ENCODE peak calls at places on chromosomes 13 and 19, in ten cellular contexts. One of them, this sample, is unnamed. For H3K9me3, the result is how much of the 10 kb centered on the place peaks cover.

GRCh38 chr19:16051254-16052025 is 24.9 kb upstream of the TPM4 start:
- DNase-seq in psoas muscle: no peak
- DNase-seq in breast epithelium: no peak
- DNase-seq in tibial nerve: no peak
- DNase-seq in cardiac muscle cell: peak
- DNase-seq in HCT116: peak
- DNase-seq in neuronal stem cell: no peak
- DNase-seq in mucosa of descending colon: no peak
- DNase-seq in hepatocyte: no peak
- DNase-seq in effector memory CD4-positive, alpha-beta T cell: peak
- DNase-seq in this sample: peak

GRCh38 chr19:5193192-5193591 is 147.4 kb downstream of the PTPRS start:
- DNase-seq in psoas muscle: no peak
- DNase-seq in breast epithelium: no peak
- DNase-seq in tibial nerve: no peak
- DNase-seq in cardiac muscle cell: no peak
- DNase-seq in HCT116: no peak
- DNase-seq in neuronal stem cell: peak
- DNase-seq in mucosa of descending colon: no peak
- DNase-seq in hepatocyte: no peak
- DNase-seq in effector memory CD4-positive, alpha-beta T cell: no peak
- DNase-seq in this sample: no peak

GRCh38 chr19:51161266-51161665 is 19.2 kb downstream of the SIGLEC7 start:
- DNase-seq in psoas muscle: no peak
- DNase-seq in breast epithelium: no peak
- DNase-seq in tibial nerve: no peak
- DNase-seq in cardiac muscle cell: no peak
- DNase-seq in HCT116: no peak
- DNase-seq in neuronal stem cell: no peak
- DNase-seq in mucosa of descending colon: no peak
- DNase-seq in hepatocyte: no peak
- DNase-seq in effector memory CD4-positive, alpha-beta T cell: no peak
- DNase-seq in this sample: no peak

GRCh38 chr13:62837895-62838294 is 1422.2 kb upstream of the PCDH20 start:
- DNase-seq in psoas muscle: no peak
- DNase-seq in breast epithelium: no peak
- DNase-seq in tibial nerve: no peak
- DNase-seq in cardiac muscle cell: no peak
- DNase-seq in HCT116: no peak
- DNase-seq in neuronal stem cell: no peak
- DNase-seq in mucosa of descending colon: no peak
- DNase-seq in hepatocyte: no peak
- DNase-seq in effector memory CD4-positive, alpha-beta T cell: no peak
- DNase-seq in this sample: no peak

GRCh38 chr19:6062961-6063575 is 47.2 kb downstream of the RFX2 start:
- DNase-seq in psoas muscle: no peak
- DNase-seq in breast epithelium: peak
- DNase-seq in tibial nerve: no peak
- DNase-seq in cardiac muscle cell: no peak
- DNase-seq in HCT116: no peak
- DNase-seq in neuronal stem cell: no peak
- DNase-seq in mucosa of descending colon: no peak
- DNase-seq in hepatocyte: no peak
- DNase-seq in effector memory CD4-positive, alpha-beta T cell: no peak
- DNase-seq in this sample: no peak

GRCh38 chr19:15118789-15119494 is 11.7 kb downstream of the SYDE1 start:
- DNase-seq in psoas muscle: no peak
- DNase-seq in breast epithelium: no peak
- DNase-seq in tibial nerve: no peak
- DNase-seq in cardiac muscle cell: no peak
- DNase-seq in HCT116: no peak
- DNase-seq in neuronal stem cell: no peak
- DNase-seq in mucosa of descending colon: no peak
- DNase-seq in hepatocyte: no peak
- DNase-seq in effector memory CD4-positive, alpha-beta T cell: no peak
- DNase-seq in this sample: no peak

GRCh38 chr19:57903298-57904174 is 12.9 kb downstream of the ZNF417 start:
- DNase-seq in psoas muscle: no peak
- DNase-seq in breast epithelium: no peak
- DNase-seq in tibial nerve: no peak
- DNase-seq in cardiac muscle cell: peak
- DNase-seq in HCT116: peak
- DNase-seq in neuronal stem cell: no peak
- DNase-seq in mucosa of descending colon: no peak
- DNase-seq in hepatocyte: peak
- DNase-seq in effector memory CD4-positive, alpha-beta T cell: no peak
- DNase-seq in this sample: no peak

GRCh38 chr13:48892311-48892710 is 83.4 kb upstream of the FNDC3A start:
- DNase-seq in psoas muscle: no peak
- DNase-seq in breast epithelium: no peak
- DNase-seq in tibial nerve: no peak
- DNase-seq in cardiac muscle cell: peak
- DNase-seq in HCT116: peak
- DNase-seq in neuronal stem cell: no peak
- DNase-seq in mucosa of descending colon: no peak
- DNase-seq in hepatocyte: peak
- DNase-seq in effector memory CD4-positive, alpha-beta T cell: no peak
- DNase-seq in this sample: no peak

GRCh38 chr13:64158910-64159309 is 2743.3 kb upstream of the PCDH20 start:
- DNase-seq in psoas muscle: no peak
- DNase-seq in breast epithelium: no peak
- DNase-seq in tibial nerve: no peak
- DNase-seq in cardiac muscle cell: peak
- DNase-seq in HCT116: no peak
- DNase-seq in neuronal stem cell: no peak
- DNase-seq in mucosa of descending colon: no peak
- DNase-seq in hepatocyte: no peak
- DNase-seq in effector memory CD4-positive, alpha-beta T cell: no peak
- DNase-seq in this sample: no peak

GRCh38 chr13:33277946-33278345 is 7.6 kb downstream of the STARD13 start:
- DNase-seq in psoas muscle: no peak
- DNase-seq in breast epithelium: no peak
- DNase-seq in tibial nerve: no peak
- DNase-seq in cardiac muscle cell: peak
- DNase-seq in HCT116: no peak
- DNase-seq in neuronal stem cell: no peak
- DNase-seq in mucosa of descending colon: no peak
- DNase-seq in hepatocyte: no peak
- DNase-seq in effector memory CD4-positive, alpha-beta T cell: no peak
- DNase-seq in this sample: no peak

GRCh38 chr19:41548954-41549688 is 26.8 kb upstream of the CEACAM21 start:
- DNase-seq in psoas muscle: no peak
- DNase-seq in breast epithelium: no peak
- DNase-seq in tibial nerve: no peak
- DNase-seq in cardiac muscle cell: peak
- DNase-seq in HCT116: no peak
- DNase-seq in neuronal stem cell: peak
- DNase-seq in mucosa of descending colon: no peak
- DNase-seq in hepatocyte: no peak
- DNase-seq in effector memory CD4-positive, alpha-beta T cell: peak
- DNase-seq in this sample: peak

GRCh38 chr19:1275260-1275975 is at the start of gene FAM174C:
- DNase-seq in psoas muscle: peak
- DNase-seq in breast epithelium: peak
- DNase-seq in tibial nerve: peak
- DNase-seq in cardiac muscle cell: peak
- DNase-seq in HCT116: peak
- DNase-seq in neuronal stem cell: peak
- DNase-seq in mucosa of descending colon: peak
- DNase-seq in hepatocyte: peak
- DNase-seq in effector memory CD4-positive, alpha-beta T cell: peak
- DNase-seq in this sample: peak

GRCh38 chr13:21242236-21242635 is 65.8 kb downstream of the MRPL57 start:
- DNase-seq in psoas muscle: no peak
- DNase-seq in breast epithelium: no peak
- DNase-seq in tibial nerve: no peak
- DNase-seq in cardiac muscle cell: no peak
- DNase-seq in HCT116: peak
- DNase-seq in neuronal stem cell: peak
- DNase-seq in mucosa of descending colon: no peak
- DNase-seq in hepatocyte: no peak
- DNase-seq in effector memory CD4-positive, alpha-beta T cell: no peak
- DNase-seq in this sample: no peak

GRCh38 chr13:93549326-93549855 is 322.8 kb downstream of the GPC6 start:
- DNase-seq in psoas muscle: no peak
- DNase-seq in breast epithelium: no peak
- DNase-seq in tibial nerve: no peak
- DNase-seq in cardiac muscle cell: peak
- DNase-seq in HCT116: no peak
- DNase-seq in neuronal stem cell: no peak
- DNase-seq in mucosa of descending colon: no peak
- DNase-seq in hepatocyte: no peak
- DNase-seq in effector memory CD4-positive, alpha-beta T cell: no peak
- DNase-seq in this sample: no peak

GRCh38 chr19:23698711-23699520 is 11.9 kb upstream of the ZNF675 start:
- DNase-seq in psoas muscle: no peak
- DNase-seq in breast epithelium: no peak
- DNase-seq in tibial nerve: no peak
- DNase-seq in cardiac muscle cell: no peak
- DNase-seq in HCT116: no peak
- DNase-seq in neuronal stem cell: no peak
- DNase-seq in mucosa of descending colon: no peak
- DNase-seq in hepatocyte: peak
- DNase-seq in effector memory CD4-positive, alpha-beta T cell: no peak
- DNase-seq in this sample: no peak

GRCh38 chr13:42110410-42111155 is 62.1 kb downstream of the DGKH start:
- DNase-seq in psoas muscle: no peak
- DNase-seq in breast epithelium: no peak
- DNase-seq in tibial nerve: no peak
- DNase-seq in cardiac muscle cell: peak
- DNase-seq in HCT116: peak
- DNase-seq in neuronal stem cell: peak
- DNase-seq in mucosa of descending colon: no peak
- DNase-seq in hepatocyte: peak
- DNase-seq in effector memory CD4-positive, alpha-beta T cell: no peak
- DNase-seq in this sample: no peak

GRCh38 chr19:52410276-52410675 is 12.6 kb downstream of the ZNF528 start:
- DNase-seq in psoas muscle: no peak
- DNase-seq in breast epithelium: no peak
- DNase-seq in tibial nerve: no peak
- DNase-seq in cardiac muscle cell: no peak
- DNase-seq in HCT116: no peak
- DNase-seq in neuronal stem cell: no peak
- DNase-seq in mucosa of descending colon: no peak
- DNase-seq in hepatocyte: no peak
- DNase-seq in effector memory CD4-positive, alpha-beta T cell: no peak
- DNase-seq in this sample: no peak
- H3K9me3 ChIP-seq in psoas muscle: half or more
- H3K9me3 ChIP-seq in breast epithelium: half or more
- H3K9me3 ChIP-seq in tibial nerve: half or more
- H3K9me3 ChIP-seq in cardiac muscle cell: under half
- H3K9me3 ChIP-seq in HCT116: under half
- H3K9me3 ChIP-seq in neuronal stem cell: under half
- H3K9me3 ChIP-seq in mucosa of descending colon: half or more
- H3K9me3 ChIP-seq in hepatocyte: under half
- H3K9me3 ChIP-seq in effector memory CD4-positive, alpha-beta T cell: under half
- H3K9me3 ChIP-seq in this sample: under half

DNA sequence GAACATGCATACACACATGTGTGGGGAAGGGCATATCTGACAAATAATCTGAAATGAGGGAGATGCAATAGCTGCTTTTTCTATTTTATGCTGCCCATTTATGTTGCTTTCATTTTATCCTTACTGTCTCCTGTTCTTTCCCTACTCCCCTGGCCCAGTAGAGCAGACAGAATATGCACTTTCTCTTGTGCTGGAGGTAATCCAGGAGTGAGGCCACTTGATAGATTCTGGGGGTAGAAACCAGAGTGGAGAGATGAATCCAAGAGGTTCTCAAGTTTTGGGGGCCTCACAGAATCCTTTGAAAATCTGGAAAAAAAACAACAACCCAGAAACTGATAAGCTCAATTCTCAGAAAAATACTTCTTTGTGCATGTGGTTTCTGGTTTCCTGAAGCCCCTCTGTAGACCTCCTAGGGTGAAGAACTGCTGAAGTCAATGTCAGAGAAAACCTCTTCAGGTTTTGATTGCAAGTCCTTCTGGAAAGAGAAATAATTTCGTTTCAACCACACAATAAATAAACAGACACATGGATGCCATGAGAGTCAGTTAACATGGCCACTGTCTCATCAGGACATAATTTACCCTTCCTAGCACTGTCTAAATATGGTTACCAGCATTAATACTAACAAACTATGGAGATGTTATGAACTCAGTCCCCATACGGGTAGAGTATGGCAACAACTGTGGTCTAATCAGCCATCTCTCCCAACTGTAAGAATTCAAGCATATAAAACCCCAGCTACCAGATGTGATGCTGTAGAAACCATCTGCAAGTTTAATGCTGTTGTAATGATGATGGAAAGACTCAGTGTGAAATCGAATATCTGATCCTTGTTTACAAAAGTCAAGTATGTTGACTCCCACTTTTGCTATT is 355.6 kb downstream of the SLC7A1 start:
- DNase-seq in psoas muscle: no peak
- DNase-seq in breast epithelium: no peak
- DNase-seq in tibial nerve: no peak
- DNase-seq in cardiac muscle cell: no peak
- DNase-seq in HCT116: no peak
- DNase-seq in neuronal stem cell: no peak
- DNase-seq in mucosa of descending colon: no peak
- DNase-seq in hepatocyte: no peak
- DNase-seq in effector memory CD4-positive, alpha-beta T cell: no peak
- DNase-seq in this sample: no peak
- H3K9me3 ChIP-seq in psoas muscle: under half
- H3K9me3 ChIP-seq in breast epithelium: under half
- H3K9me3 ChIP-seq in tibial nerve: under half
- H3K9me3 ChIP-seq in cardiac muscle cell: under half
- H3K9me3 ChIP-seq in HCT116: under half
- H3K9me3 ChIP-seq in neuronal stem cell: under half
- H3K9me3 ChIP-seq in mucosa of descending colon: under half
- H3K9me3 ChIP-seq in hepatocyte: under half
- H3K9me3 ChIP-seq in effector memory CD4-positive, alpha-beta T cell: under half
- H3K9me3 ChIP-seq in this sample: under half

GRCh38 chr13:19266979-19267378 is 85.4 kb upstream of the TUBA3C start:
- DNase-seq in psoas muscle: no peak
- DNase-seq in breast epithelium: no peak
- DNase-seq in tibial nerve: no peak
- DNase-seq in cardiac muscle cell: no peak
- DNase-seq in HCT116: no peak
- DNase-seq in neuronal stem cell: no peak
- DNase-seq in mucosa of descending colon: no peak
- DNase-seq in hepatocyte: no peak
- DNase-seq in effector memory CD4-positive, alpha-beta T cell: no peak
- DNase-seq in this sample: no peak
- H3K9me3 ChIP-seq in psoas muscle: under half
- H3K9me3 ChIP-seq in breast epithelium: under half
- H3K9me3 ChIP-seq in tibial nerve: under half
- H3K9me3 ChIP-seq in cardiac muscle cell: under half
- H3K9me3 ChIP-seq in HCT116: under half
- H3K9me3 ChIP-seq in neuronal stem cell: under half
- H3K9me3 ChIP-seq in mucosa of descending colon: under half
- H3K9me3 ChIP-seq in hepatocyte: under half
- H3K9me3 ChIP-seq in effector memory CD4-positive, alpha-beta T cell: under half
- H3K9me3 ChIP-seq in this sample: under half

DNA sequence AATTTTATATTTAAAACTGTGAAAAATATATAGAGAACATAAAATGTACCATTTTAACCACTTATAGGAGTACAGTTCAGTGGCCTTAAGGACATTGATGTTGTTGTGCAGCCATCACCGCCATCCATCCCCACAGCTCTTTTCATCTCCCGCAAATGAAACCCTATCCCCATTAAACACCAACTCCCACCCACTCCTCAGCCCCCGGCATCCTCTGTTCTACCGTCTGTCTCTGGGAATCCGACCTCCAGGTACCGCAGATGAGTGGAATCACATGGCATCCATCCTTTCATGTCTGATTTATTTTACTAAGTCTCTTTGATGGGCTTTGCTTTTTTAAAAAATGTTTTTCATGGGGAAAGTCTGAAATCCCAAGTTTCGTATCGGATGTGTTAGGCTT is 23.8 kb upstream of the SMIM17 start:
- DNase-seq in psoas muscle: no peak
- DNase-seq in breast epithelium: no peak
- DNase-seq in tibial nerve: no peak
- DNase-seq in cardiac muscle cell: no peak
- DNase-seq in HCT116: no peak
- DNase-seq in neuronal stem cell: no peak
- DNase-seq in mucosa of descending colon: no peak
- DNase-seq in hepatocyte: no peak
- DNase-seq in effector memory CD4-positive, alpha-beta T cell: no peak
- DNase-seq in this sample: no peak
- H3K9me3 ChIP-seq in psoas muscle: half or more
- H3K9me3 ChIP-seq in breast epithelium: half or more
- H3K9me3 ChIP-seq in tibial nerve: half or more
- H3K9me3 ChIP-seq in cardiac muscle cell: under half
- H3K9me3 ChIP-seq in HCT116: under half
- H3K9me3 ChIP-seq in neuronal stem cell: under half
- H3K9me3 ChIP-seq in mucosa of descending colon: half or more
- H3K9me3 ChIP-seq in hepatocyte: under half
- H3K9me3 ChIP-seq in effector memory CD4-positive, alpha-beta T cell: half or more
- H3K9me3 ChIP-seq in this sample: under half